ENCODE peak calls at places on chromosome 22, in four cellular contexts. A, E, M and H are unnamed samples.

GRCh38 chr22:46730568-46731245 is 7.3 kb downstream of the CERK start:
- DNase-seq in E (no peak), A (no peak), M (no peak), H (no peak)

GRCh38 chr22:38257650-38258246 is 15.1 kb downstream of the TMEM184B start:
- DNase-seq in E (no peak), M (no peak), A (peak; percentile 42), H (peak; percentile 68)

GRCh38 chr22:35076648-35077047 is 10.7 kb downstream of the ISX start:
- DNase-seq in E (no peak), A (no peak), M (no peak), H (no peak)

GRCh38 chr22:35437038-35437437 is 37.1 kb downstream of the MCM5 start:
- DNase-seq in E (no peak), A (no peak), M (no peak), H (no peak)

GRCh38 chr22:25064894-25065560 is 112.5 kb downstream of the KIAA1671 start:
- DNase-seq in M (no peak), E (no peak), A (no peak), H (peak; percentile 75)

GRCh38 chr22:33874206-33874605 is 46.1 kb downstream of the LARGE1 start:
- DNase-seq in E (no peak), A (no peak), M (no peak), H (no peak)

GRCh38 chr22:36790648-36791047 is 14.7 kb upstream of the IFT27 start:
- DNase-seq in E (no peak), M (no peak), A (no peak), H (no peak)

GRCh38 chr22:35972559-35972958 is 56.1 kb downstream of the RBFOX2 start:
- DNase-seq in A (no peak), M (no peak), E (no peak), H (no peak)

GRCh38 chr22:46069518-46070214 is 80.7 kb upstream of the PPARA start:
- DNase-seq in A (peak; percentile 91), E (no peak), M (no peak), H (peak; percentile 95)

GRCh38 chr22:38071421-38072321 is 12.3 kb downstream of the SLC16A8 start:
- DNase-seq in M (no peak), E (no peak), A (no peak), H (no peak)

GRCh38 chr22:33303109-33303508 is 244.9 kb upstream of the SYN3 start:
- DNase-seq in A (no peak), E (no peak), M (no peak), H (no peak)

GRCh38 chr22:26903030-26903856 is 245.9 kb downstream of the MIAT start:
- DNase-seq in M (no peak), A (no peak), E (no peak), H (no peak)

GRCh38 chr22:26901228-26901816 is 243.9 kb downstream of the MIAT start:
- DNase-seq in E (no peak), A (no peak), M (no peak), H (no peak)

GRCh38 chr22:26904483-26904882 is 247.1 kb downstream of the MIAT start:
- DNase-seq in M (no peak), E (no peak), A (no peak), H (no peak)

GRCh38 chr22:26905076-26905475 is 247.7 kb downstream of the MIAT start:
- DNase-seq in A (no peak), M (no peak), E (no peak), H (no peak)

GRCh38 chr22:26902401-26903029 is 245.1 kb downstream of the MIAT start:
- DNase-seq in A (no peak), E (no peak), M (no peak), H (no peak)
- H3K4me3 ChIP-seq in A (no peak overlapping the region), E (no peak overlapping the region), M (no peak overlapping the region), H (peak overlapping the region; percentile 26)

GRCh38 chr22:39592104-39593060 is 21.8 kb downstream of the CACNA1I start:
- DNase-seq in A (peak; percentile 87), M (no peak), E (no peak), H (no peak)

GRCh38 chr22:39595622-39596182 is 25.1 kb downstream of the CACNA1I start:
- DNase-seq in A (no peak), E (no peak), M (no peak), H (no peak)

GRCh38 chr22:39594411-39594810 is 23.9 kb downstream of the CACNA1I start:
- DNase-seq in E (no peak), M (no peak), A (no peak), H (no peak)

GRCh38 chr22:39593931-39594285 is 23.4 kb downstream of the CACNA1I start:
- DNase-seq in E (no peak), M (no peak), A (peak; percentile 33), H (no peak)

GRCh38 chr22:39593061-39593930 is 22.7 kb downstream of the CACNA1I start:
- DNase-seq in M (no peak), A (peak; percentile 54), E (no peak), H (no peak)
- H3K27ac ChIP-seq in M (no peak overlapping the region), A (no peak overlapping the region), E (no peak overlapping the region), H (no peak overlapping the region)

GRCh38 chr22:20434773-20435172 is 2.9 kb downstream of the SCARF2 start:
- DNase-seq in E (no peak), M (no peak), A (no peak), H (no peak)
- H3K4me1 ChIP-seq in E (peaks cover 42% of the 10 kb centered on the region), M (peaks cover 45% of the 10 kb centered on the region), A (peaks cover 15% of the 10 kb centered on the region), H (no peaks in the 10 kb centered on the region)

GRCh38 chr22:23845661-23846469 is 7.1 kb upstream of the DERL3 start:
- DNase-seq in E (no peak), A (no peak), M (no peak), H (no peak)

GRCh38 chr22:23850136-23850611 is 7.5 kb upstream of the SLC2A11 start:
- DNase-seq in E (no peak), M (no peak), A (no peak), H (no peak)

GRCh38 chr22:23847991-23848864 is 9.4 kb upstream of the DERL3 start:
- DNase-seq in A (no peak), E (no peak), M (no peak), H (peak; percentile 56)

GRCh38 chr22:23847310-23847920 is 8.6 kb upstream of the DERL3 start:
- DNase-seq in M (no peak), E (no peak), A (no peak), H (no peak)

GRCh38 chr22:23849009-23850006 is 8.4 kb upstream of the SLC2A11 start:
- DNase-seq in M (peak; percentile 58), A (peak; percentile 74), E (peak; percentile 70), H (peak; percentile 94)
- H3K4me3 ChIP-seq in M (peak overlapping the region; percentile 69), A (no peak overlapping the region), E (no peak overlapping the region), H (no peak overlapping the region)

GRCh38 chr22:44604455-44604854 is 97.5 kb upstream of the PRR5 start:
- DNase-seq in E (no peak), A (no peak), M (no peak), H (no peak)
- H3K27ac ChIP-seq in E (no peak overlapping the region), A (no peak overlapping the region), M (no peak overlapping the region), H (no peak overlapping the region)

GRCh38 chr22:23823331-23823791 is 15.4 kb downstream of the DERL3 start:
- DNase-seq in A (no peak), M (no peak), E (no peak), H (peak; percentile 76)

GRCh38 chr22:23822101-23822671 is 16.6 kb downstream of the DERL3 start:
- DNase-seq in E (no peak), M (no peak), A (no peak), H (peak; percentile 48)

GRCh38 chr22:23825246-23825905 is 13.4 kb downstream of the DERL3 start:
- DNase-seq in A (no peak), E (no peak), M (no peak), H (no peak)

GRCh38 chr22:23826510-23827350 is 12.1 kb downstream of the DERL3 start:
- DNase-seq in A (no peak), M (no peak), E (no peak), H (no peak)

DNA sequence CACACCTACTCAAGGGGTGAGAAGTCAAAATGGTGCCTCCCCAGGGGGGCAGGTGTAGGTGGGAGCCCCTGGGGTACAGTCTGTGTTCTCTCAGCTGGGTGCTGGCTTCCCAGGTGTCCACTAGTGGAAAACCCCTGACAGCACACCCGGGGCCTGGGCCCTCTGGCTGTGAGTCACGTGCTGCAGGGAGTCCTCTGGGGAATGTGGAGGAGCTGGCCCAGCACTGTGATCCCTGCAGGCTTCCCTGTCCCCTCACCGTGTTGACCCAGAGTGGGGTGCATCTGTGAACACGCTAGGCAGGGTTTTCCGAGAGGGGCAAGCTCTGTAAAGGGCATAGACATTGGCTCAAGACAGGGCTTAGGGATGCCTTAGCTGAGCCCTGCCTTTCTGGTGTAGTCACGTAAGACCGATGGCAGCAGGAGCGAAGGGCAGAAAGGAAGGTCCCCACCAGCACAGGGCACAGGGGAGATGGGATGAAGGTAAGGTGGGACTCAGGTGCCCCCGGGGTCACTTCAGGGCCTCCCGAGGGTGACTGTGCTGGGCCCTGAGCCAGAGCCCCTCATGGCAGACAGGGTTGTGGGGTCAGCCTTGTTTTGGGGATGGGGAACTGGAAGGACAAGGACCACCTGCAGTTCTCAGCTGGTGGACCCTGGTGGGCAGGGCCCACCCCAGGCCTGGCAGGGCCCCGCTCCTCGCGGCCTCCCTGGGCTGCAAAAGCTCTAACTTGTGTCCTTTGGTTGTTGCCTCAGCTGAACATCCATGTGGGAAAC is 14.1 kb downstream of the DERL3 start:
- DNase-seq in M (no peak), E (no peak), A (no peak), H (no peak)
- H3K4me1 ChIP-seq in M (peaks cover 24% of the 10 kb centered on the region), E (no peaks in the 10 kb centered on the region), A (peaks cover 2% of the 10 kb centered on the region), H (peaks cover 11% of the 10 kb centered on the region)

GRCh38 chr22:49480896-49481650 is 346.6 kb downstream of the BRD1 start:
- DNase-seq in M (no peak), E (no peak), A (no peak), H (no peak)
- H3K4me3 ChIP-seq in M (no peak overlapping the region), E (no peak overlapping the region), A (no peak overlapping the region), H (no peak overlapping the region)